ENCODE peak calls at places on chromosomes 2 and 18, in six cellular contexts. G, A, O, M, C and P are unnamed samples.

GRCh38 chr2:658426-658825 is 18.8 kb downstream of the TMEM18 start:
- DNase-seq in C (no peak), A (no peak), M (no peak), G (no peak), O (no peak), P (no peak)

GRCh38 chr2:171754254-171754939 is 67.1 kb downstream of the DYNC1I2 start:
- DNase-seq in C (no peak), O (no peak), M (peak), A (no peak), G (peak), P (no peak)

GRCh38 chr2:69226886-69227285 is 160.1 kb downstream of the GFPT1 start:
- DNase-seq in A (no peak), O (no peak), M (no peak), G (no peak), C (no peak), P (no peak)

GRCh38 chr2:100206731-100207255 is 64.4 kb upstream of the AFF3 start:
- DNase-seq in A (no peak), M (no peak), G (no peak), O (no peak), C (no peak), P (no peak)

GRCh38 chr18:46771141-46771540 is 14.3 kb upstream of the ST8SIA5 start:
- DNase-seq in C (no peak), G (no peak), A (no peak), O (no peak), M (no peak), P (no peak)

GRCh38 chr2:30267161-30267568 is 35.8 kb downstream of the LBH start:
- DNase-seq in O (no peak), M (no peak), A (no peak), G (no peak), C (no peak), P (no peak)

GRCh38 chr2:162840598-162841246 is 2.2 kb upstream of the KCNH7 start:
- DNase-seq in M (peak), C (no peak), A (no peak), G (peak), O (no peak), P (peak)

GRCh38 chr2:233399306-233400225 is 45.3 kb downstream of the DGKD start:
- DNase-seq in G (no peak), M (no peak), O (no peak), A (no peak), C (no peak), P (no peak)

GRCh38 chr2:46970334-46971288 is 55.0 kb upstream of the MCFD2 start:
- DNase-seq in A (no peak), G (peak), O (no peak), C (no peak), M (peak), P (no peak)

GRCh38 chr2:45168731-45169338 is 159.6 kb upstream of the SIX2 start:
- DNase-seq in A (no peak), G (peak), C (no peak), O (no peak), M (peak), P (peak)

GRCh38 chr2:159044804-159045286 is 76.4 kb downstream of the TANC1 start:
- DNase-seq in M (peak), A (no peak), G (no peak), O (no peak), C (no peak), P (no peak)

GRCh38 chr2:98915751-98916358 is 20.2 kb downstream of the CRACDL start:
- DNase-seq in A (no peak), C (no peak), G (peak), M (no peak), O (no peak), P (no peak)

GRCh38 chr2:20429528-20429927 is 17.3 kb upstream of the RHOB start:
- DNase-seq in O (no peak), M (no peak), G (peak), A (no peak), C (no peak), P (no peak)

GRCh38 chr2:32559136-32559535 is 68.7 kb upstream of the TTC27 start:
- DNase-seq in G (peak), A (peak), O (no peak), M (no peak), C (no peak), P (peak)

GRCh38 chr2:78202986-78203670 is 681.0 kb upstream of the LRRTM4 start:
- DNase-seq in M (no peak), G (no peak), O (no peak), C (no peak), A (no peak), P (no peak)

GRCh38 chr2:235836416-235837042 is 331.7 kb downstream of the GBX2 start:
- DNase-seq in C (no peak), O (no peak), M (no peak), G (no peak), A (no peak), P (peak)

GRCh38 chr18:845152-845819 is 33.2 kb upstream of the YES1 start:
- DNase-seq in G (peak), C (peak), A (no peak), M (peak), O (no peak), P (peak)

GRCh38 chr18:48152549-48152948 is 222.1 kb upstream of the SMAD2 start:
- DNase-seq in G (peak), A (no peak), O (no peak), M (peak), C (no peak), P (no peak)

GRCh38 chr2:158481116-158481515 is 24.4 kb downstream of the PKP4 start:
- DNase-seq in O (no peak), A (no peak), C (no peak), M (no peak), G (no peak), P (no peak)